ENCODE peak calls at places on chromosomes 6 and 20, in four cellular contexts. S, W, I and B are unnamed samples.

GRCh38 chr6:112044856-112045255 is 9.0 kb upstream of the CCN6 start:
- DNase-seq in W (no peak), I (no peak), S (no peak), B (no peak)

GRCh38 chr6:73064261-73064660 is 161.0 kb downstream of the KHDC1L start:
- DNase-seq in I (no peak), S (no peak), W (no peak), B (no peak)

GRCh38 chr20:62787866-62788265 is 8.4 kb upstream of the MRGBP start:
- DNase-seq in I (no peak), W (no peak), S (no peak), B (no peak)

GRCh38 chr6:111772274-111772780 is 100.9 kb downstream of the FYN start:
- DNase-seq in I (no peak), W (no peak), S (no peak), B (no peak)

GRCh38 chr6:33952016-33952415 is 148.2 kb upstream of the MLN start:
- DNase-seq in S (no peak), I (no peak), W (no peak), B (no peak)

GRCh38 chr6:3286641-3287171 is 28.0 kb downstream of the PSMG4 start:
- DNase-seq in I (peak; percentile 6), W (no peak), S (no peak), B (no peak)

GRCh38 chr6:5082487-5083306 is 2.4 kb upstream of the PPP1R3G start:
- DNase-seq in I (no peak), S (no peak), W (no peak), B (no peak)

GRCh38 chr6:112691289-112691688 is 344.2 kb downstream of the RFPL4B start:
- DNase-seq in W (no peak), S (no peak), I (no peak), B (no peak)

GRCh38 chr6:38522322-38522721 is 117.4 kb downstream of the BTBD9 start:
- DNase-seq in I (no peak), S (no peak), W (no peak), B (no peak)

GRCh38 chr6:148175511-148176188 is 167.0 kb upstream of the SASH1 start:
- DNase-seq in I (no peak), S (no peak), W (no peak), B (no peak)

GRCh38 chr6:134720353-134721094 is 229.4 kb downstream of the ALDH8A1 start:
- DNase-seq in S (no peak), W (no peak), I (no peak), B (no peak)

GRCh38 chr20:33532753-33533459 is 43.0 kb downstream of the CBFA2T2 start:
- DNase-seq in W (no peak), S (no peak), I (no peak), B (no peak)

GRCh38 chr20:47493175-47493953 is 8.3 kb upstream of the NCOA3 start:
- DNase-seq in S (no peak), W (peak; percentile 97), I (no peak), B (no peak)

GRCh38 chr6:100160913-100161312 is 166.9 kb upstream of the MCHR2 start:
- DNase-seq in I (peak; percentile 34), W (no peak), S (no peak), B (no peak)

GRCh38 chr6:163842467-163842866 is 427.9 kb downstream of the QKI start:
- DNase-seq in W (no peak), I (no peak), S (no peak), B (no peak)

GRCh38 chr20:39850821-39851330 is 838.2 kb downstream of the MAFB start:
- DNase-seq in W (no peak), I (no peak), S (no peak), B (no peak)

GRCh38 chr20:910132-910839 is 5.8 kb downstream of the ANGPT4 start:
- DNase-seq in W (no peak), I (no peak), S (no peak), B (no peak)

GRCh38 chr20:910840-911770 is 5.0 kb downstream of the ANGPT4 start:
- DNase-seq in S (no peak), I (no peak), W (no peak), B (no peak)

GRCh38 chr20:913306-913849 is 2.8 kb downstream of the ANGPT4 start:
- DNase-seq in S (no peak), W (no peak), I (no peak), B (no peak)

GRCh38 chr20:909641-910040 is 6.5 kb downstream of the ANGPT4 start:
- DNase-seq in S (no peak), W (no peak), I (no peak), B (no peak)

GRCh38 chr20:911882-912600 is 4.1 kb downstream of the ANGPT4 start:
- DNase-seq in W (no peak), S (no peak), I (peak; percentile 58), B (no peak)
- TF ChIP-seq CTCF in W (no peak), S (no peak), I (no peak), B (no peak)

DNA sequence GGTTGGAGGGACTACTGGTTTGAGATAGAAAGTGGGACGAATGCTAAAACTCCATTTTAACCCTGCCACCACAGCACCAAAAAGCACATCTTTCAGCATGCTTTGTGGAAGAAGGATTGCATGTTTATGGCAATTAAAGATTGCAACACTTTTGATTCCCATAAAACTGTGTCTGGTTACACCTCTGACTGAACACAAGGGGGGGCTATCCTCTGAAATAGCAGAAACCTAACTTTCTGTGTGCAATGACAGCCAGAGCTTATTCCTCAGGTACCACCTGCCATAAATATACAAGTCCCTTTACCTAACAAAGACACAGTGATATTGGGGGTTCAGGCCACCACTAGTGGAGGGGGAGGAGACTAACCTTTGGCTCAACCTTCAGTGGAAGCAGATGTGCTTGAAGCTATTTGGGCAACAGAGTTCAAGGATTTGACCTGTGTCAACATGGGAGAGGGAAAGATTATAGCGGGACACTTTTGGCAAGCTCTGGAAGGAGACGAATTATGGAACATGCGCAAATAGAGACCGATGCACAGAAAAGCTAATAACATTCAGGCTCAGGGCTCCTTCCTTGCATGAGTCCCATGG is 9.6 kb upstream of the PLG start:
- DNase-seq in S (no peak), W (no peak), I (no peak), B (no peak)
- TF ChIP-seq CTCF in S (no peak), W (no peak), I (peak; percentile 44), B (peak; percentile 33)

GRCh38 chr6:11413728-11414127 is 123.8 kb upstream of the TMEM170B start:
- DNase-seq in W (no peak), I (no peak), S (no peak), B (no peak)
- TF ChIP-seq CTCF in W (no peak), I (no peak), S (no peak), B (no peak)

GRCh38 chr20:14051454-14051853 is 56.1 kb downstream of the MACROD2 start:
- DNase-seq in I (no peak), W (no peak), S (no peak), B (no peak)

DNA sequence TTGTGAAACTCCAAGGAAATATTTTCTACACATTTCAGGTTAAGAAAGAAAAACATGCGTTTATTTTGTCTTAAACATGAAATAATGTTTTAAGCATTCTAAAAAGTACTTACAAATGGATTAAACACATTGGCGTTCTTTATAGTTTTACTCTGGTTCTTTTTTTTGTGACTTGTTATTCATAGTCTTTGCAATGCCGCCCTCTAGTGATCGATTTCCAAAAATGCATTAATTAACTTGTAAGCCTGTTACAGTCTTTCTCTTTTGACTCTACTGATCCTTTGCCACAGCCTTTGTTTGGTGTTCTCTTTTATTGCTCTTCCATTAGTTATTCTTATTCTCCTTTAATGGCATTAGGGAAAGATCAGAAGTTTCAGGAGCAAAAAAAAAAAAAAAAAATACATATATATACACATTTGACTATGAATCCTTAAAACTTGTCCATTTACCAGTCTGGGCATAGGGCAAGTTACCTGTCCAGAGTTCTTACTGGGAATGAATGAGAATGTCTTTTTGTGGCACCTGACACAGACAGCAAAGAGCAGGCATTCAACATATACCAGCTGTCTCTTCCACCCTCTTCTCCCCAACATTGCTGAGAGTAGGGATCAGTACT is 59.9 kb downstream of the MACROD2 start:
- DNase-seq in W (no peak), S (no peak), I (no peak), B (peak; percentile 36)
- TF ChIP-seq CTCF in W (peak; percentile 72), S (peak; percentile 72), I (peak; percentile 30), B (peak; percentile 82)

DNA sequence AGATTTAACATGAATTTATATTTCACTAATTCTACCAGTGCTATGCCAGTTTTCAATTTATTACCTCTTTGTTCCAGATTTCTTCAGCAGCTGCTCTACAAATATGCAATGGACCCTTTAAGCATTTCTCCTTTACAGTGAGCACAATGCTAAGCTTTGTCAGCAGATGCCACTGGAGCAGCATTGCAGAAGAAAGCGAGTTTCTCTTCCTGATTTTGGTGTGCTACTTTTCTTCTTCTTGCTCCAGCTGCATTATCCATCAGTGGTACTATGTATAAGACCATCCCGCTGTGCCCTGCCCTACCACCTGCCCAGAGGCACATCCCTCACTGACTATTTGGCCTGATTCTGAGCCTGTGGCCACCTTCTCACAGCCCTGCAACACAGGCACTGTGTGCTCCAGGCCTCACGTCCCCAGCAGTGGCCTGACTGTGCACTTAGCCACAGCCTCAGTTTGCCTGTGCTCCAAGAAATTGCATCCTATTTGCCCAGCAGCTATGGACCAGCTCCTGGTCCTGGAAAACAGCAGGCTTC is 84.1 kb downstream of the TNFAIP3 start:
- DNase-seq in S (no peak), W (no peak), I (no peak), B (no peak)
- TF ChIP-seq CTCF in S (no peak), W (no peak), I (no peak), B (no peak)

DNA sequence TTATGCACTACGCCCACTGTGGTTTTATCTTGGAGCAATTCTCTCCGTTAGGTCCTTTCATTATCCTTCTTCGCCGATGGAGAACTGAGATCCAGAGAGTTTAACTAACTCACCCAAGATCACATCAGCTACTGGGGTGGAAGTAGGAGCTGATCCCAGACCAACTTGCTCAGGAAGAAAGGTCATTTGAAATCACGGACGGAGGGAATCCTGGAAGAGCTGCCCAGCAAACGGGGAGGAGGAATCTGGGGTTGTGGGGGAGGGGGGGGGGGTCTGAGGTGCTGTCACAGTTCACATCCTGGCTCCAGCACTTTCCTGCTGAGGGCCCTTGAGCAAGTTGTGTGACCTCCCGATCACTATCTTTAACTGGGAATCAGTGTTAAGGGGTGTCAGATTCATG is 62.0 kb downstream of the NPEPL1 start:
- DNase-seq in W (no peak), S (no peak), I (no peak), B (no peak)
- TF ChIP-seq CTCF in W (no peak), S (no peak), I (no peak), B (no peak)

DNA sequence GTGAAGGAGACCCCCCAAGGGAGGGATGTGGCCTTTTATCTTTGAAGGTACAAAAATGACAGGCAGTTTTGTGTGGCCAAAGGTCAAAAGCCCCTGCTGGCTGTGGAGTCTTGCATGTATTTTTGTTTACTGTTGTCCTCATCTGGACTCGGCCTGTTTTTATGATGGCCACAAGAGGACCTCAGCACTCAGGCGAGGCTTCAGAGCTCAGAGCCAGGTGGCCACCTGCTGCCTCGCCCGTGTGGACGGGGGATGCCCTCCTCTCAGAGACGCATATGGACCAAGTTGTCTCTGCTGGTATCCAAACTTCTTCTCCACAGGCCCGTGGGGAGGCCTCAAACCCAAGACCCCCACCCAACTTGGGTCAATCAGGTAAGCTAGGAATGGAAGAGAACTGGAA is 118.2 kb downstream of the DACT2 start:
- DNase-seq in S (no peak), W (peak; percentile 67), I (peak; percentile 57), B (no peak)
- TF ChIP-seq CTCF in S (no peak), W (peak; percentile 62), I (peak; percentile 15), B (peak; percentile 48)